ENCODE peak calls at places on chromosomes 13 and 19, in four cellular contexts. One of them, this sample, is unnamed.

GRCh38 chr13:73244486-73244885 is 185.7 kb downstream of the KLF5 start:
- DNase-seq in A549: no peak
- DNase-seq in K562: no peak
- DNase-seq in GM12878: no peak
- DNase-seq in this sample: no peak

GRCh38 chr13:74966814-74967213 is 515.2 kb downstream of the TBC1D4 start:
- DNase-seq in GM12878: no peak
- DNase-seq in K562: no peak
- DNase-seq in A549: no peak
- DNase-seq in this sample: no peak

GRCh38 chr13:30745917-30746686 is 10.8 kb downstream of the ALOX5AP start:
- DNase-seq in A549: no peak
- DNase-seq in GM12878: no peak
- DNase-seq in K562: no peak
- DNase-seq in this sample: peak; percentile 65

GRCh38 chr19:10735741-10736140 is 17.9 kb downstream of the DNM2 start:
- DNase-seq in A549: no peak
- DNase-seq in K562: no peak
- DNase-seq in GM12878: no peak
- DNase-seq in this sample: no peak

GRCh38 chr19:41223431-41224234 is 4.6 kb downstream of the AXL start:
- DNase-seq in GM12878: no peak
- DNase-seq in K562: no peak
- DNase-seq in A549: peak; percentile 86
- DNase-seq in this sample: peak; percentile 57

GRCh38 chr13:32538234-32538620 is 368 bp downstream of the N4BP2L2 start:
- DNase-seq in GM12878: no peak
- DNase-seq in A549: no peak
- DNase-seq in K562: peak; percentile 39
- DNase-seq in this sample: peak; percentile 76

GRCh38 chr13:51453308-51453958 is 597 bp upstream of the INTS6 start:
- DNase-seq in GM12878: peak; percentile 42
- DNase-seq in A549: no peak
- DNase-seq in K562: peak; percentile 68
- DNase-seq in this sample: peak; percentile 90

GRCh38 chr13:75305057-75305456 is 176.9 kb downstream of the TBC1D4 start:
- DNase-seq in A549: no peak
- DNase-seq in GM12878: no peak
- DNase-seq in K562: no peak
- DNase-seq in this sample: no peak

GRCh38 chr19:37855098-37855497 is 51.3 kb downstream of the WDR87 start:
- DNase-seq in GM12878: no peak
- DNase-seq in K562: no peak
- DNase-seq in A549: no peak
- DNase-seq in this sample: no peak

GRCh38 chr13:73602295-73602694 is 531.9 kb downstream of the KLF12 start:
- DNase-seq in A549: no peak
- DNase-seq in GM12878: no peak
- DNase-seq in K562: no peak
- DNase-seq in this sample: peak; percentile 4

GRCh38 chr19:35212241-35212640 is 16.3 kb downstream of the FAM187B start:
- DNase-seq in A549: no peak
- DNase-seq in GM12878: no peak
- DNase-seq in K562: no peak
- DNase-seq in this sample: no peak

GRCh38 chr19:40702337-40703012 is 12.0 kb upstream of the NUMBL start:
- DNase-seq in K562: peak; percentile 75
- DNase-seq in GM12878: no peak
- DNase-seq in A549: peak; percentile 84
- DNase-seq in this sample: peak; percentile 50

GRCh38 chr13:30796132-30796832 is 60.9 kb downstream of the ALOX5AP start:
- DNase-seq in K562: no peak
- DNase-seq in A549: peak; percentile 37
- DNase-seq in GM12878: peak; percentile 45
- DNase-seq in this sample: no peak

GRCh38 chr13:59542303-59542702 is 621.4 kb downstream of the DIAPH3 start:
- DNase-seq in K562: no peak
- DNase-seq in GM12878: no peak
- DNase-seq in A549: no peak
- DNase-seq in this sample: no peak

GRCh38 chr19:47004012-47004465 is 15.6 kb upstream of the NPAS1 start:
- DNase-seq in K562: peak; percentile 61
- DNase-seq in A549: no peak
- DNase-seq in GM12878: no peak
- DNase-seq in this sample: no peak

GRCh38 chr13:46367622-46368327 is 19.3 kb downstream of the RUBCNL start:
- DNase-seq in A549: no peak
- DNase-seq in GM12878: no peak
- DNase-seq in K562: no peak
- DNase-seq in this sample: no peak

GRCh38 chr13:97338571-97338970 is 95.4 kb upstream of the RAP2A start:
- DNase-seq in A549: no peak
- DNase-seq in GM12878: no peak
- DNase-seq in K562: no peak
- DNase-seq in this sample: no peak

GRCh38 chr19:10761443-10762242 is 43.8 kb downstream of the DNM2 start:
- DNase-seq in GM12878: no peak
- DNase-seq in A549: no peak
- DNase-seq in K562: no peak
- DNase-seq in this sample: no peak

GRCh38 chr19:991174-991931 is 7.2 kb downstream of the WDR18 start:
- DNase-seq in GM12878: no peak
- DNase-seq in A549: peak; percentile 75
- DNase-seq in K562: peak; percentile 85
- DNase-seq in this sample: no peak

GRCh38 chr19:9431475-9431874 is 3.9 kb downstream of the ZNF266 start:
- DNase-seq in A549: no peak
- DNase-seq in K562: peak; percentile 47
- DNase-seq in GM12878: no peak
- DNase-seq in this sample: no peak

GRCh38 chr19:27890696-27891095 is 1322.3 kb downstream of the UQCRFS1 start:
- DNase-seq in A549: no peak
- DNase-seq in K562: no peak
- DNase-seq in GM12878: no peak
- DNase-seq in this sample: no peak

GRCh38 chr19:4707956-4708650 is 15.5 kb downstream of the DPP9 start:
- DNase-seq in GM12878: no peak
- DNase-seq in A549: no peak
- DNase-seq in K562: no peak
- DNase-seq in this sample: no peak
- TF ChIP-seq HDAC2 in GM12878: no peak
- TF ChIP-seq HDAC2 in A549: no peak
- TF ChIP-seq HDAC2 in K562: no peak
- TF ChIP-seq HDAC2 in this sample: no peak

GRCh38 chr13:114288157-114288591 is 6.8 kb downstream of the UPF3A start:
- DNase-seq in GM12878: no peak
- DNase-seq in K562: no peak
- DNase-seq in A549: no peak
- DNase-seq in this sample: no peak
- TF ChIP-seq RAD21 in GM12878: no peak
- TF ChIP-seq RAD21 in K562: no peak
- TF ChIP-seq RAD21 in A549: no peak
- TF ChIP-seq RAD21 in this sample: no peak

GRCh38 chr13:109703250-109703649 is 83.1 kb downstream of the IRS2 start:
- DNase-seq in GM12878: no peak
- DNase-seq in A549: no peak
- DNase-seq in K562: no peak
- DNase-seq in this sample: no peak

GRCh38 chr13:109698779-109699178 is 87.6 kb downstream of the IRS2 start:
- DNase-seq in GM12878: no peak
- DNase-seq in A549: no peak
- DNase-seq in K562: no peak
- DNase-seq in this sample: no peak

GRCh38 chr13:109697936-109698335 is 88.4 kb downstream of the IRS2 start:
- DNase-seq in K562: no peak
- DNase-seq in GM12878: no peak
- DNase-seq in A549: no peak
- DNase-seq in this sample: no peak

GRCh38 chr13:109699628-109700071 is 86.7 kb downstream of the IRS2 start:
- DNase-seq in K562: no peak
- DNase-seq in A549: no peak
- DNase-seq in GM12878: no peak
- DNase-seq in this sample: no peak

DNA sequence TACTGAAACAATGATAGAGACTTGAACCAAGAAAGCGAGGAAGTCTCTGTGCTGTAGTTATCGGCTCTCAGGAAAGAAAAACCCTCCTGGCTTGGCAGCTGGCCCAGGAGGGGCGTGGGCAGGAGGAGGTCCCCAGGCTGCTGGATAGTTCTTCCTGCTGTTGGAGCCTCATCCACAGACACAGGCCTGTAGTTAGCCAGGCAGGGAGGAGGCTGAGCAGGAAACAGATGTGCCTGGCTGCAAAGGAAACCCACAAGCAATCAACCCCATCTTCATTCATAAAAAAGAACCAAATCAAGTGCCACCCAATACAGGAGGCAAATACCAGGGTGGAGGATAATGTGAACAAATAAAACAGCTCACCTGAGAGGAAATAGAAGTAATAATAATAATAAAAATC is 86.2 kb downstream of the IRS2 start:
- DNase-seq in GM12878: no peak
- DNase-seq in K562: peak; percentile 25
- DNase-seq in A549: peak; percentile 63
- DNase-seq in this sample: no peak
- TF ChIP-seq MYC in GM12878: no peak
- TF ChIP-seq MYC in K562: no peak
- TF ChIP-seq MYC in A549: no peak
- TF ChIP-seq MYC in this sample: no peak

GRCh38 chr13:82654851-82655517 is 1227.3 kb downstream of the SLITRK1 start:
- DNase-seq in K562: no peak
- DNase-seq in GM12878: no peak
- DNase-seq in A549: no peak
- DNase-seq in this sample: no peak
- TF ChIP-seq HDAC2 in K562: no peak
- TF ChIP-seq HDAC2 in GM12878: no peak
- TF ChIP-seq HDAC2 in A549: no peak
- TF ChIP-seq HDAC2 in this sample: no peak

GRCh38 chr19:45050036-45050435 is 11.2 kb downstream of the CLASRP start:
- DNase-seq in A549: no peak
- DNase-seq in K562: no peak
- DNase-seq in GM12878: no peak
- DNase-seq in this sample: no peak
- TF ChIP-seq RAD21 in A549: no peak
- TF ChIP-seq RAD21 in K562: no peak
- TF ChIP-seq RAD21 in GM12878: no peak
- TF ChIP-seq RAD21 in this sample: no peak

GRCh38 chr19:7705387-7706187 is 3.7 kb upstream of the FCER2 start:
- DNase-seq in A549: no peak
- DNase-seq in GM12878: peak; percentile 91
- DNase-seq in K562: no peak
- DNase-seq in this sample: no peak
- TF ChIP-seq MYC in A549: no peak
- TF ChIP-seq MYC in GM12878: no peak
- TF ChIP-seq MYC in K562: no peak
- TF ChIP-seq MYC in this sample: no peak

GRCh38 chr13:100362371-100362770 is 226.2 kb downstream of the GGACT start:
- DNase-seq in A549: no peak
- DNase-seq in GM12878: no peak
- DNase-seq in K562: no peak
- DNase-seq in this sample: no peak

GRCh38 chr13:100357764-100358163 is 230.8 kb downstream of the GGACT start:
- DNase-seq in A549: no peak
- DNase-seq in GM12878: no peak
- DNase-seq in K562: no peak
- DNase-seq in this sample: no peak

GRCh38 chr13:100361504-100361903 is 227.1 kb downstream of the GGACT start:
- DNase-seq in GM12878: no peak
- DNase-seq in K562: no peak
- DNase-seq in A549: no peak
- DNase-seq in this sample: no peak

DNA sequence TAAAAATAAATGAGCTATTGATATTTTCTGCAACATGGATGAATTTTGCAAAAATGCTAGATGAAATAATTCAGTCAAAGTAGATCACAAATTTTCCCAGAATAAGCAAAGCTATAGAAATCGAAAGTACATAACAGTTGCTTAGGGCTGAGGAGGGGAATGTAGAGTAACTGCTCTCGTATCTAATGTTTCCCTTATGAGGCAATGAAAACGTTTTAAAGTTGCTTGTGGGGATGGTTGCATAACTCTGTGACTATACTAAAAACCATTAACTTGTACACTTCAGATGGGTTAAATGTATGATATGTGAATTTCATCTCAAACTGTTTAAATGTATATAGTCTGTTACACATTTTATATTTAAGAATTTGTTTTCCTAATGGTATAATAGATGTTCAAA is 231.7 kb downstream of the GGACT start:
- DNase-seq in GM12878: no peak
- DNase-seq in A549: no peak
- DNase-seq in K562: no peak
- DNase-seq in this sample: no peak
- TF ChIP-seq HDAC2 in GM12878: no peak
- TF ChIP-seq HDAC2 in A549: no peak
- TF ChIP-seq HDAC2 in K562: no peak
- TF ChIP-seq HDAC2 in this sample: no peak

This sample was measured in HepG2.